ENCODE peak calls at places on chromosomes 1 and 21, in ten cellular contexts. P, V, L, S, X, C, K, I, M and E are unnamed samples. For H3K4me1 and H3K36me3, the result is how much of the 10 kb centered on the place peaks cover.

GRCh38 chr1:196477262-196477661 is 131.0 kb downstream of the KCNT2 start:
- DNase-seq in P (no peak), L (no peak), M (no peak), X (no peak), C (no peak), I (no peak), V (no peak), K (no peak), S (no peak), E (no peak)

GRCh38 chr1:30806381-30807317 is 49.1 kb upstream of the LAPTM5 start:
- DNase-seq in X (no peak), M (no peak), I (no peak), S (no peak), C (no peak), L (no peak), P (no peak), K (no peak), V (no peak), E (no peak)

GRCh38 chr1:163171826-163172225 is 30.9 kb downstream of the RGS5 start:
- DNase-seq in P (no peak), C (no peak), X (no peak), V (no peak), M (no peak), S (no peak), L (no peak), I (no peak), K (no peak), E (no peak)

GRCh38 chr21:31846690-31847089 is 26.1 kb upstream of the HUNK start:
- DNase-seq in K (no peak), M (no peak), L (peak), V (no peak), P (no peak), X (no peak), I (no peak), C (no peak), S (no peak), E (no peak)

GRCh38 chr1:208159542-208160258 is 84.5 kb downstream of the PLXNA2 start:
- DNase-seq in C (peak), M (no peak), I (peak), P (no peak), K (no peak), X (peak), L (no peak), S (peak), V (peak), E (no peak)

GRCh38 chr1:221394011-221394544 is 347.8 kb downstream of the DUSP10 start:
- DNase-seq in C (peak), M (no peak), K (no peak), P (no peak), V (no peak), L (no peak), I (no peak), X (no peak), S (peak), E (no peak)

GRCh38 chr1:24946861-24947658 is 17.0 kb upstream of the RUNX3 start:
- DNase-seq in S (no peak), K (no peak), I (no peak), L (no peak), C (peak), V (no peak), P (no peak), X (no peak), M (no peak), E (no peak)

GRCh38 chr1:149883598-149884247 is 15.6 kb upstream of the BOLA1 start:
- DNase-seq in I (no peak), S (no peak), L (no peak), V (no peak), X (no peak), C (no peak), M (no peak), P (no peak), K (no peak), E (no peak)

GRCh38 chr1:94070746-94071318 is 50.1 kb downstream of the ABCA4 start:
- DNase-seq in L (no peak), M (no peak), V (no peak), I (no peak), X (no peak), C (no peak), S (peak), K (no peak), P (no peak), E (no peak)

GRCh38 chr1:23779826-23780371 is 1.7 kb downstream of the PITHD1 start:
- DNase-seq in L (no peak), V (no peak), X (no peak), S (no peak), C (peak), K (no peak), P (no peak), M (no peak), I (no peak), E (no peak)

GRCh38 chr1:169133801-169134558 is 27.5 kb downstream of the ATP1B1 start:
- DNase-seq in C (no peak), S (no peak), K (no peak), L (no peak), P (no peak), V (no peak), M (peak), I (no peak), X (no peak), E (no peak)

GRCh38 chr21:34960672-34961071 is 88.4 kb downstream of the RUNX1 start:
- DNase-seq in I (no peak), M (no peak), L (no peak), K (peak), C (no peak), S (no peak), V (no peak), X (no peak), P (no peak), E (no peak)

GRCh38 chr21:18764720-18765119 is 361.1 kb upstream of the TMPRSS15 start:
- DNase-seq in S (no peak), M (no peak), C (no peak), L (no peak), I (no peak), X (no peak), P (no peak), V (no peak), K (no peak), E (no peak)

GRCh38 chr1:27366113-27366410 is 699 bp downstream of the MAP3K6 start:
- DNase-seq in C (peak), S (peak), K (peak), L (peak), P (peak), V (peak), I (peak), M (peak), X (peak), E (no peak)

GRCh38 chr1:31991202-31991601 is 22.5 kb upstream of the KHDRBS1 start:
- DNase-seq in M (no peak), I (no peak), K (no peak), P (no peak), L (no peak), S (no peak), C (no peak), X (no peak), V (no peak), E (no peak)

GRCh38 chr1:234775477-234776246 is 165.7 kb upstream of the IRF2BP2 start:
- DNase-seq in K (no peak), C (no peak), L (no peak), X (no peak), S (no peak), V (peak), P (no peak), I (peak), M (no peak), E (no peak)

GRCh38 chr1:228317411-228317828 is 89.2 kb downstream of the TRIM11 start:
- DNase-seq in C (no peak), S (no peak), P (no peak), V (peak), L (peak), X (no peak), M (no peak), K (no peak), I (no peak), E (no peak)

GRCh38 chr1:232352956-232353355 is 277.0 kb downstream of the SIPA1L2 start:
- DNase-seq in C (no peak), K (no peak), P (no peak), X (no peak), S (no peak), V (no peak), I (no peak), L (no peak), M (no peak), E (no peak)

GRCh38 chr1:5598824-5599395 is 393.3 kb downstream of the NPHP4 start:
- DNase-seq in I (no peak), M (no peak), S (no peak), P (no peak), X (no peak), C (no peak), K (no peak), V (no peak), L (no peak), E (no peak)

GRCh38 chr1:59178339-59178744 is 118.6 kb upstream of the FGGY start:
- DNase-seq in K (no peak), P (no peak), V (peak), X (peak), L (peak), C (peak), M (no peak), S (no peak), I (peak), E (no peak)

GRCh38 chr1:53465023-53465957 is 6.1 kb downstream of the DMRTB1 start:
- DNase-seq in M (no peak), I (no peak), C (no peak), L (no peak), S (peak), V (no peak), K (no peak), P (no peak), X (no peak), E (no peak)

GRCh38 chr1:33960496-33960895 is 96.6 kb downstream of the HMGB4 start:
- DNase-seq in M (no peak), I (no peak), V (no peak), X (no peak), P (no peak), K (no peak), S (peak), C (no peak), L (no peak), E (no peak)

GRCh38 chr1:197510691-197511378 is 242.8 kb downstream of the CRB1 start:
- DNase-seq in X (no peak), S (no peak), C (no peak), V (no peak), P (no peak), K (no peak), I (no peak), M (no peak), L (no peak), E (no peak)

GRCh38 chr1:28139033-28139712 is 37.3 kb downstream of the PTAFR start:
- DNase-seq in S (no peak), C (peak), P (no peak), K (no peak), V (no peak), I (no peak), M (no peak), X (no peak), L (no peak), E (no peak)

GRCh38 chr1:46547481-46548383 is 3.7 kb downstream of the KNCN start:
- DNase-seq in M (peak), X (no peak), I (no peak), S (peak), V (no peak), P (no peak), C (peak), L (no peak), K (peak), E (peak)

GRCh38 chr1:106676021-106676420 is 380.5 kb upstream of the PRMT6 start:
- DNase-seq in V (no peak), L (no peak), M (no peak), X (no peak), K (no peak), C (no peak), I (no peak), S (no peak), P (no peak), E (no peak)

GRCh38 chr1:3315991-3316943 is 138.2 kb upstream of the ARHGEF16 start:
- DNase-seq in V (no peak), L (no peak), M (peak), I (no peak), P (no peak), S (no peak), C (no peak), K (no peak), X (no peak), E (no peak)

GRCh38 chr1:228152097-228152917 is 2.6 kb downstream of the GJC2 start:
- DNase-seq in K (no peak), V (peak), P (peak), M (no peak), X (no peak), L (no peak), I (peak), C (no peak), S (peak), E (no peak)

GRCh38 chr1:238451781-238452310 is 561.1 kb upstream of the ZP4 start:
- DNase-seq in M (no peak), K (no peak), V (no peak), I (no peak), C (no peak), P (no peak), X (no peak), L (no peak), S (no peak), E (no peak)

GRCh38 chr1:166884040-166884642 is 8.1 kb upstream of the TADA1 start:
- DNase-seq in P (no peak), X (peak), C (peak), V (peak), K (peak), M (no peak), I (peak), S (peak), L (peak), E (peak)

GRCh38 chr1:4653796-4654715 is at the start of gene AJAP1:
- DNase-seq in P (no peak), L (no peak), V (no peak), C (no peak), X (peak), I (no peak), S (peak), M (no peak), K (peak), E (no peak)

GRCh38 chr1:235205687-235206086 is 44.6 kb upstream of the RBM34 start:
- DNase-seq in V (no peak), C (no peak), X (no peak), L (no peak), K (no peak), P (no peak), M (no peak), S (no peak), I (no peak), E (no peak)

GRCh38 chr1:22738522-22738921 is 27.9 kb downstream of the EPHB2 start:
- DNase-seq in V (no peak), M (no peak), X (no peak), P (no peak), S (no peak), L (no peak), K (no peak), I (no peak), C (peak), E (no peak)

GRCh38 chr1:221161571-221162041 is 282.4 kb downstream of the HLX start:
- DNase-seq in P (no peak), X (no peak), M (no peak), I (no peak), K (no peak), S (no peak), L (no peak), C (peak), V (no peak), E (no peak)

GRCh38 chr1:25556791-25557476 is 13.5 kb downstream of the LDLRAP1 start:
- DNase-seq in K (no peak), M (no peak), P (no peak), S (no peak), V (no peak), X (no peak), C (peak), I (no peak), L (no peak), E (no peak)

GRCh38 chr1:72355899-72356298 is 73.6 kb upstream of the NEGR1 start:
- DNase-seq in C (no peak), I (no peak), M (no peak), K (no peak), S (no peak), X (no peak), L (no peak), V (no peak), P (no peak), E (no peak)

GRCh38 chr1:201461193-201461657 is 7.8 kb downstream of the PHLDA3 start:
- DNase-seq in S (no peak), K (no peak), P (no peak), C (peak), I (peak), L (no peak), M (no peak), V (peak), X (peak), E (no peak)

GRCh38 chr1:39238476-39238875 is 34.0 kb downstream of the MACF1 start:
- DNase-seq in K (no peak), P (no peak), S (no peak), M (no peak), X (no peak), I (no peak), V (no peak), C (peak), L (no peak), E (no peak)

GRCh38 chr1:155320661-155321576 is at the start of gene RUSC1:
- DNase-seq in V (peak), S (peak), I (peak), C (peak), P (peak), X (peak), M (peak), L (peak), K (peak), E (no peak)

GRCh38 chr1:6208723-6209660 is 3.1 kb downstream of the RNF207 start:
- DNase-seq in M (no peak), P (no peak), S (peak), X (peak), K (peak), V (no peak), C (peak), L (peak), I (no peak), E (no peak)

GRCh38 chr1:17640975-17641374 is 101.5 kb downstream of the ARHGEF10L start:
- DNase-seq in P (no peak), V (no peak), L (no peak), C (no peak), K (no peak), S (peak), X (no peak), I (no peak), M (no peak), E (no peak)
- H3K27ac ChIP-seq in P (no peak), V (no peak), L (no peak), C (no peak), K (no peak), S (no peak), X (no peak), I (no peak), M (no peak), E (no peak)

GRCh38 chr1:55700359-55701130 is 485.4 kb upstream of the USP24 start:
- DNase-seq in I (no peak), M (no peak), V (no peak), P (no peak), L (no peak), C (peak), S (no peak), X (no peak), K (no peak), E (no peak)

GRCh38 chr1:55696181-55696580 is 481.0 kb upstream of the USP24 start:
- DNase-seq in C (peak), M (no peak), I (peak), P (no peak), S (no peak), X (peak), K (no peak), V (peak), L (no peak), E (no peak)

GRCh38 chr1:55699151-55699695 is 484.1 kb upstream of the USP24 start:
- DNase-seq in S (no peak), P (no peak), I (no peak), X (no peak), C (no peak), M (no peak), V (no peak), K (no peak), L (no peak), E (no peak)

GRCh38 chr1:55696891-55697290 is 481.7 kb upstream of the USP24 start:
- DNase-seq in C (peak), X (no peak), V (no peak), I (no peak), K (no peak), M (no peak), S (no peak), L (no peak), P (no peak), E (no peak)

DNA sequence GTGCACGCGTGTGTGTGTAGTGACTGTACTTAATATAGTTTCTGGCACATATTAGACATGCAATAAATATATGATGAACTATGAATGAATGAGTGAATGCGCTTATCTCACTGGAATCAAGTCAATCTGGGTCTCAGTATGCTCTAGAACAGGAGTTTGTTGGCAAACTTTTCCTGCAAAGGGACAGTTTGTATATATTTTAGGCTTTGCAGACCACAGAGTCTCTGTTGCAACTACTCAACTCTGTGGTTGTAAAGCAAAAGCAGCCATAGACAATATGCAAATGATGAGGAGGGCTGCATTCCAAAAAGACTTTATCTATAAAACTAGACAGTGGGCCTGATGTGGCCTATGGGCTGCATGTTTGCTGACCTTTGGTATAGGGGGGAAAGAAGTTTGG is 483.0 kb upstream of the USP24 start:
- DNase-seq in P (no peak), K (no peak), V (no peak), C (peak), I (no peak), L (no peak), X (no peak), M (no peak), S (no peak), E (no peak)
- H3K4me1 ChIP-seq in P (under half), K (under half), V (under half), C (under half), I (under half), L (under half), X (under half), M (under half), S (under half), E (under half)

DNA sequence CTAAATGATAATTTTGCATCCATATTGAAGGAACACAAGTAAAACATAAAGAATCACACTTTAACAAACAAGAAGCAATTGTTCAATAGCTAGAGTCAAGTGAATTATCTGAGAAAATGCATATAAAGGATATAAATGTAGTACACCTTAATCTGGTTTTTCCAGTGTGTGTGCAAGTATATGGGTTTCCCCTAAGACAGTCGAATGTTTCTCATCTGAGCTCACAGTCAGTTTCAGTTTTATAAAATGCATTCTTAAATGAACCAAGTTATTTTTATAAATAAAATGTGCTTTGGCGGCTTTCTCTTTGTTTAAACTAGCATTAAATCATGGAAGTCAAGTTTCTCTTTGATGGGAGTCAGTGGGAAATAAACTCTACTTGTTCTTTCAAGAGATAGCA is 125.9 kb downstream of the PTPRC start:
- DNase-seq in K (no peak), I (no peak), P (no peak), V (no peak), L (no peak), X (no peak), C (peak), M (no peak), S (no peak), E (no peak)
- H3K36me3 ChIP-seq in K (under half), I (under half), P (under half), V (under half), L (under half), X (under half), C (under half), M (under half), S (under half), E (under half)

GRCh38 chr1:198678301-198678836 is 39.5 kb downstream of the PTPRC start:
- DNase-seq in X (no peak), I (no peak), P (no peak), M (peak), S (no peak), K (peak), V (no peak), C (no peak), L (no peak), E (no peak)
- H3K27ac ChIP-seq in X (no peak), I (no peak), P (no peak), M (peak), S (no peak), K (no peak), V (no peak), C (no peak), L (no peak), E (no peak)

DNA sequence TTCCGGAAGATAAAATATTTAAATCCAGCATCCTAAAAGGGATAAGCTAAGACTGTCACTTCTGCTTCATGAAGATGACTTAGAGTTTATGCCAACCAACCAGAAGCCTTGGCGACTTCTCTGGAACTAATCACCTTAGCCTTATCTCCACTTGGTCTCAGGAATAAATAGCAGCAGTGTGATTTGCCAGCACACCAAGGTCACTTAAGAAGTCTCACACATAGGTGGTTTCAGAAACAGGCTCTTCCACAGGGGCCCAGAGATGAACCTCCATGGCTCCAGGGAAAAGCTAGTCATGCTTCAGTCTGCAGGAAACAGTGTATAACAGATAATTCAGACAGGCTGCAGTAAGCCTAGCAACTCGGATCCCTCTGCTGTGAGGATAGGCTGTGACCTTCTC is 84.8 kb downstream of the WLS start:
- DNase-seq in I (no peak), C (no peak), X (no peak), S (no peak), M (no peak), V (no peak), K (no peak), L (no peak), P (no peak), E (no peak)
- H3K4me1 ChIP-seq in I (under half), C (under half), X (under half), S (under half), M (under half), V (under half), K (under half), L (under half), P (under half), E (under half)